ENCODE peak calls at places on chromosomes 5 and 9, in four cellular contexts. L is NCI-H510A treated with DMSO at 0.1 percent for 48 hours; O is activated naive CD8-positive, alpha-beta T cell treated with anti-CD3 and anti-CD28 coated beads, Interleukin-2, amount 50 U/mL, for 24 hours; M is NT2/D1. G is an unnamed sample.
A peak's percentile ranks its signal among the peaks of the same experiment; 100 is the strongest.

GRCh38 chr5:1080414-1080813 is 31.4 kb downstream of the SLC12A7 start:
- DNase-seq in L (no peak), O (no peak), M (no peak), G (no peak)

GRCh38 chr9:123929177-123929869 is 603 bp downstream of the DENND1A start:
- DNase-seq in L (peak; percentile 32), O (peak; percentile 37), M (no peak), G (peak; percentile 46)

GRCh38 chr9:126347911-126348760 is 21.5 kb downstream of the MVB12B start:
- DNase-seq in L (no peak), O (no peak), M (peak; percentile 48), G (no peak)

GRCh38 chr5:84406111-84406510 is 21.4 kb upstream of the EDIL3 start:
- DNase-seq in L (no peak), O (no peak), M (no peak), G (no peak)

GRCh38 chr9:93094294-93095204 is 1.5 kb upstream of the CARD19 start:
- DNase-seq in L (no peak), O (no peak), M (no peak), G (peak; percentile 46)

GRCh38 chr5:36708996-36709395 is 102.6 kb downstream of the SLC1A3 start:
- DNase-seq in L (no peak), O (no peak), M (no peak), G (no peak)

GRCh38 chr5:67842806-67843205 is 372.8 kb upstream of the PIK3R1 start:
- DNase-seq in L (no peak), O (no peak), M (no peak), G (no peak)

GRCh38 chr5:141711687-141712086 is 29.7 kb upstream of the ARAP3 start:
- DNase-seq in L (no peak), O (no peak), M (no peak), G (no peak)

GRCh38 chr5:67799732-67800234 is 415.8 kb upstream of the PIK3R1 start:
- DNase-seq in L (no peak), O (no peak), M (no peak), G (no peak)

GRCh38 chr5:160850439-160850838 is 1.6 kb downstream of the ATP10B start:
- DNase-seq in L (no peak), O (no peak), M (no peak), G (no peak)

GRCh38 chr5:122844136-122844915 is 1.1 kb upstream of the SNX24 start:
- DNase-seq in L (peak; percentile 23), O (no peak), M (no peak), G (no peak)

GRCh38 chr9:84670801-84671153 is 1.2 kb downstream of the NTRK2 start:
- DNase-seq in L (no peak), O (no peak), M (no peak), G (no peak)

GRCh38 chr5:97550164-97550563 is 367.1 kb upstream of the RIOK2 start:
- DNase-seq in L (no peak), O (no peak), M (peak; percentile 18), G (no peak)

GRCh38 chr9:98811051-98811650 is 3.7 kb downstream of the GALNT12 start:
- DNase-seq in L (no peak), O (no peak), M (no peak), G (no peak)

GRCh38 chr9:108673386-108673785 is 182.4 kb downstream of the ACTL7B start:
- DNase-seq in L (no peak), O (no peak), M (no peak), G (no peak)

G was measured in stimulated activated naive CD8-positive, alpha-beta T cell treated with anti-CD3 and anti-CD28 coated beads, Interleukin-15, Interleukin-2, amounts not matched to agents 100 U/mL and 50 U/mL, for 24 hours.